ENCODE peak calls at places on chromosomes 16 and 17, in seven cellular contexts. R is myocyte, D is aorta, W is GM13976, B is BE2C, G is endothelial cell of umbilical vein, F is B cell. O is an unnamed sample.

GRCh38 chr16:62038646-62039045 is 2.4 kb upstream of the CDH8 start:
- DNase-seq in R (no peak), D (no peak), W (no peak), B (no peak), G (no peak), F (no peak), O (no peak)

GRCh38 chr17:230371-230770 is 48.9 kb upstream of the DOC2B start:
- DNase-seq in R (no peak), D (peak; percentile 45), W (no peak), B (no peak), G (no peak), F (no peak), O (no peak)

GRCh38 chr17:27807567-27808470 is 7.5 kb upstream of the NOS2 start:
- DNase-seq in R (peak; percentile 27), D (no peak), W (peak; percentile 74), B (no peak), G (no peak), F (peak; percentile 67), O (no peak)

GRCh38 chr16:69662901-69663300 is 63.5 kb downstream of the NQO1 start:
- DNase-seq in R (no peak), D (no peak), W (no peak), B (no peak), G (peak; percentile 52), F (no peak), O (no peak)

GRCh38 chr16:85395207-85395912 is 217.8 kb upstream of the GSE1 start:
- DNase-seq in R (peak; percentile 97), D (peak; percentile 96), W (peak; percentile 81), B (peak; percentile 97), G (peak; percentile 63), F (no peak), O (peak; percentile 4)

GRCh38 chr16:29011851-29012250 is 27.0 kb downstream of the LAT start:
- DNase-seq in R (no peak), D (no peak), W (no peak), B (no peak), G (no peak), F (no peak), O (no peak)

GRCh38 chr16:58487566-58488351 is 12.2 kb upstream of the NDRG4 start:
- DNase-seq in R (peak; percentile 89), D (peak; percentile 92), W (peak; percentile 94), B (peak; percentile 95), G (peak; percentile 75), F (peak; percentile 89), O (peak; percentile 89)

GRCh38 chr17:17467021-17467420 is 9.8 kb upstream of the MED9 start:
- DNase-seq in R (peak; percentile 85), D (no peak), W (no peak), B (no peak), G (no peak), F (no peak), O (peak; percentile 72)

GRCh38 chr17:51012538-51012937 is 108.1 kb downstream of the SPAG9 start:
- DNase-seq in R (no peak), D (no peak), W (no peak), B (no peak), G (no peak), F (no peak), O (no peak)

GRCh38 chr17:4625181-4625601 is 16.3 kb downstream of the ALOX15 start:
- DNase-seq in R (peak; percentile 59), D (no peak), W (no peak), B (no peak), G (no peak), F (no peak), O (no peak)

GRCh38 chr16:17160285-17160854 is 310.4 kb downstream of the XYLT1 start:
- DNase-seq in R (no peak), D (no peak), W (no peak), B (peak; percentile 19), G (no peak), F (no peak), O (no peak)

GRCh38 chr17:61409301-61410099 is 9.9 kb downstream of the TBX2 start:
- DNase-seq in R (peak; percentile 75), D (peak; percentile 89), W (peak; percentile 77), B (peak; percentile 84), G (no peak), F (peak; percentile 86), O (peak; percentile 74)

GRCh38 chr17:63293310-63293709 is 152.8 kb downstream of the CYB561 start:
- DNase-seq in R (peak; percentile 38), D (no peak), W (no peak), B (no peak), G (peak; percentile 93), F (no peak), O (no peak)

GRCh38 chr17:9218068-9218635 is 196.8 kb downstream of the NTN1 start:
- DNase-seq in R (no peak), D (peak; percentile 68), W (no peak), B (no peak), G (no peak), F (no peak), O (no peak)

GRCh38 chr17:40460585-40460975 is 17.3 kb downstream of the IGFBP4 start:
- DNase-seq in R (no peak), D (no peak), W (no peak), B (peak; percentile 76), G (no peak), F (no peak), O (no peak)

GRCh38 chr16:10226672-10227306 is 44.6 kb upstream of the GRIN2A start:
- DNase-seq in R (no peak), D (no peak), W (no peak), B (no peak), G (no peak), F (no peak), O (no peak)

GRCh38 chr16:79897444-79898146 is 297.1 kb upstream of the MAF start:
- DNase-seq in R (peak; percentile 81), D (no peak), W (no peak), B (no peak), G (no peak), F (no peak), O (no peak)

GRCh38 chr16:67936124-67936875 is at the start of gene PSMB10:
- DNase-seq in R (peak; percentile 54), D (peak; percentile 85), W (peak; percentile 70), B (peak; percentile 40), G (peak; percentile 47), F (no peak), O (peak; percentile 40)

GRCh38 chr17:55607736-55608341 is 96.6 kb upstream of the SMIM36 start:
- DNase-seq in R (peak; percentile 55), D (no peak), W (no peak), B (no peak), G (no peak), F (no peak), O (peak; percentile 26)

GRCh38 chr17:45353047-45353446 is 36.2 kb upstream of the MAP3K14 start:
- DNase-seq in R (no peak), D (no peak), W (peak; percentile 66), B (no peak), G (no peak), F (peak; percentile 18), O (no peak)

GRCh38 chr17:31524926-31525800 is 133.7 kb downstream of the RAB11FIP4 start:
- DNase-seq in R (peak; percentile 91), D (peak; percentile 98), W (peak; percentile 92), B (peak; percentile 84), G (peak; percentile 51), F (peak; percentile 88), O (peak; percentile 82)

GRCh38 chr16:84532299-84532724 is 27.9 kb upstream of the MEAK7 start:
- DNase-seq in R (peak; percentile 89), D (peak; percentile 85), W (no peak), B (no peak), G (peak; percentile 93), F (no peak), O (no peak)